ENCODE peak calls at places on chromosome 12, in four cellular contexts. Z, J, I and V are unnamed samples.

GRCh38 chr12:26100966-26101744 is 23.7 kb downstream of the BHLHE41 start:
- DNase-seq in I (no peak), J (no peak), Z (no peak), V (peak)

GRCh38 chr12:40648519-40648918 is 43.7 kb upstream of the CNTN1 start:
- DNase-seq in Z (no peak), I (no peak), J (no peak), V (no peak)

GRCh38 chr12:26281320-26281719 is 85.9 kb downstream of the SSPN start:
- DNase-seq in Z (no peak), J (no peak), I (no peak), V (no peak)

GRCh38 chr12:29110506-29111442 is 38.3 kb upstream of the FAR2 start:
- DNase-seq in J (no peak), I (no peak), Z (no peak), V (no peak)

GRCh38 chr12:132806857-132807256 is 21.8 kb downstream of the GOLGA3 start:
- DNase-seq in J (no peak), Z (no peak), I (no peak), V (no peak)

GRCh38 chr12:100332852-100333251 is 24.0 kb upstream of the SLC17A8 start:
- DNase-seq in Z (no peak), J (no peak), I (no peak), V (no peak)

GRCh38 chr12:132226604-132227003 is 82.3 kb downstream of the NOC4L start:
- DNase-seq in J (no peak), I (no peak), Z (no peak), V (no peak)

GRCh38 chr12:7542813-7543212 is 39.2 kb upstream of the CD163 start:
- DNase-seq in Z (no peak), J (no peak), I (no peak), V (no peak)

GRCh38 chr12:76449993-76450392 is 101.8 kb upstream of the BBS10 start:
- DNase-seq in I (no peak), J (no peak), Z (no peak), V (no peak)

GRCh38 chr12:118058227-118058626 is 2.8 kb downstream of the WSB2 start:
- DNase-seq in I (no peak), Z (no peak), J (no peak), V (no peak)

GRCh38 chr12:118053071-118053985 is 7.7 kb downstream of the WSB2 start:
- DNase-seq in J (peak), Z (no peak), I (no peak), V (no peak)

GRCh38 chr12:118055865-118056773 is 4.9 kb downstream of the WSB2 start:
- DNase-seq in Z (no peak), J (peak), I (no peak), V (peak)

GRCh38 chr12:118052324-118053070 is 8.5 kb downstream of the WSB2 start:
- DNase-seq in J (peak), Z (no peak), I (no peak), V (peak)

DNA sequence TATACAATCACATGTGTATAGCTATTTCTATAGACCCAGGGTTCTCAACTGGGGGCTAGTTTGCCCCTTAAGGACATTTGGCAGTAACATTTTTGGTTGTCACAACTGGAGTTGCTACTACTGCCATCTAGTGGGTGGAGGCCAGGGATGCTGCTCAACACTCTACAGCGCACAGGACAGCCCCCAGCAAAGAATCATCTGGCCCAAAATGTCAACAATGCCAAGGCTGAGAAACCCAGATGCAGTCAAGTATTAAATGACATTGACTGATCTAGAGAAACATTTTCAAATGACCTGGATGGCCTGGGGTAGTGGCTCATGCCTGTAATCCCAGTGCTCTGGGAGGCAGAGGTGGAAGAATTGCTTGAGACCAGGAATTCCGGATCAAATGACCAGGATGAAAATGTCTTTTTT is 5.8 kb downstream of the WSB2 start:
- DNase-seq in J (peak), I (peak), Z (peak), V (peak)
- TF ChIP-seq CTCF in J (peak), I (peak), Z (peak), V (no peak)

GRCh38 chr12:115672506-115673080 is 604.9 kb downstream of the MED13L start:
- DNase-seq in Z (no peak), I (no peak), J (no peak), V (no peak)
- TF ChIP-seq EP300 in Z (no peak), I (no peak), J (no peak), V (no peak)

DNA sequence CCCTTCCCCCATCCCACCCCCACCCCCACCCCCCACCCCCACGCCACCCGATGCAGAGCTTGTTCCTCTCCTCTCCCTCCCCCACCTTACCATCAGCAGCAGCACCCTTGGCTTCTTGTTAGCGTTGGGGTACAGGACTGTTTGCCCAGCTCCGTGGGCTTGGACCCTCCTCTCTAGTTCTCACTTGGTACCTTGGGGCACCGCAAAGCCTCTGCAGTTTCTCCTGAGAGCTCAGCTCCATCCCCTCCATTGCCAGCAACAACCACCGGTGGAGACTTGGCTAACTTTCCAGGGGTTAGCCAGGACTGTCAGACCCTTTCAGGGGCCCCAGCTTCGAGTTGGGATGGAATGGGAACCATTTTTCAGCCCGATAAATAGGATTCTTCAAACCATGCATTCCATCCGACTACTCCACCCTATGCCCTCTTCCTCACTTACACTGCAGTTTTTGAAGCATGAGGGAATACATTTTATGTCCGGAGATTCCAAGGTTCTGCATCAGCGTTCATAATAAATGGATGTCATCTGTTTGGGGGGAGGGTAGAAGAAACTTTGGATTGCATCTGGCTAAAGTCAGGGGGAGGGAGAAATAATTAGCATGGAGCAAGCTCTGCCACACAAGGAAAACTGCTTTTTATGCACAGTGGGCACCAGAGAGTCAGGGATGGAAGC is 1.1 kb downstream of the SCN8A start:
- DNase-seq in I (peak), J (no peak), Z (no peak), V (no peak)
- H3K4me3 ChIP-seq in I (peak), J (no peak), Z (no peak), V (no peak)

GRCh38 chr12:10623131-10623530 is 9.7 kb upstream of the MAGOHB start:
- DNase-seq in I (no peak), Z (no peak), J (no peak), V (no peak)
- TF ChIP-seq CTCF in I (no peak), Z (no peak), J (no peak), V (no peak)

GRCh38 chr12:102814691-102815367 is 102.2 kb downstream of the PAH start:
- DNase-seq in Z (no peak), J (no peak), I (no peak), V (no peak)
- TF ChIP-seq EP300 in Z (no peak), J (no peak), I (no peak), V (no peak)

GRCh38 chr12:121669525-121669908 is at the start of gene MORN3:
- DNase-seq in Z (no peak), J (no peak), I (no peak), V (no peak)

GRCh38 chr12:121676190-121676589 is 6.7 kb upstream of the MORN3 start:
- DNase-seq in J (no peak), Z (no peak), I (no peak), V (no peak)

GRCh38 chr12:121678305-121678704 is 8.9 kb upstream of the MORN3 start:
- DNase-seq in Z (no peak), J (no peak), I (no peak), V (no peak)

GRCh38 chr12:121668750-121669524 is 517 bp downstream of the MORN3 start:
- DNase-seq in I (peak), J (peak), Z (peak), V (peak)

DNA sequence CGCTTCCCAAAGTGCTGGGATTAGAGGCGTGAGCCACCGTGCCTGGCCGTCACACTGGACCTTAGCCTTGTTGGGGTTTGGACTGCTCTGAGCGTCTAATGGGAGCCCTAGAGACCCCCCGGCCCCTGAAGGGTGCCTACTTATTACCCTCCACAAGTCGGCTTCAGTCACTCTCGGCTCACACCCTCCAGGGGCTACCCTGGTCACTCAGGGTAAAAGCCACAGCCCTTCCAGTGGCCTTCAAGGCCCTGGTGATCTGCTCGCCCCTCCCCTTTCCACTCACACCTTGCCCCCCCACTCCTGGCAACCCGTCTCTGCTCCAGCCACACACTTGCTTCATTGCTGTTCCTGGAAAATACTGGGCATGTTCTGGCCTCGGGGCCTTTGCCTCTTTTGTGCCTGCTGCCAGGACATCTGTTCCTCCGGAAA is 3.6 kb upstream of the MORN3 start:
- DNase-seq in J (no peak), Z (peak), I (peak), V (peak)
- H3K4me3 ChIP-seq in J (peak), Z (no peak), I (no peak), V (peak)

DNA sequence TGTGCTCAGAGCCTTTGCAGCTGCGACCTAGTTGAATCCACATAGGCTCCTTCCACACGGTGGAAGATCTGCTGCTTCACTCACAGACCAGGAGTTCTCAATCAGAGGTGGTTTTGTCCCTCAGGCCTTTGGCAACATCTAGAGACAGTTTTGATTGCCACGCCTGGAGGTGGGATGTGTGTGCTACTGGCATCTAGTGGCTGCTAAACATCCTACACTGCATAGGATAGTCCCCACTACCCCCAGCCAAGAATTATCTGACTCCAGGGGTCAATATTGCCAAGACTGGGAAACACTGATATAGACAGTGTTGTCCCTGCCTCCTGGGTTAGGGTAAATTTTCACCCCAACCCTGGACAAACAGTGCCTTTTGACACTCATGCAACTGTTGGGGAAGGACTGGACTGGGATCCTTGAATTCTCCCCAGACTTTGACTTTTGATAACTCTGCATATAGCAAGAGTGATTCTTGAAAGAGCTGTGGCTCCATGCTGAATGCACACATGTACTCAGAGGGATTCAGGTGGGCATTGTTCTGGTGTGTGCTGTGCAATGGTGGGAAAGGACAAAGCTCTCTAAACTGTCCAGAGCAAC is 39.8 kb downstream of the BAZ2A start:
- DNase-seq in J (peak), Z (peak), I (peak), V (no peak)
- TF ChIP-seq CTCF in J (peak), Z (peak), I (peak), V (peak)

GRCh38 chr12:64476844-64477243 is 24.9 kb downstream of the TBK1 start:
- DNase-seq in Z (no peak), I (no peak), J (no peak), V (no peak)
- TF ChIP-seq EP300 in Z (no peak), I (no peak), J (no peak), V (no peak)

DNA sequence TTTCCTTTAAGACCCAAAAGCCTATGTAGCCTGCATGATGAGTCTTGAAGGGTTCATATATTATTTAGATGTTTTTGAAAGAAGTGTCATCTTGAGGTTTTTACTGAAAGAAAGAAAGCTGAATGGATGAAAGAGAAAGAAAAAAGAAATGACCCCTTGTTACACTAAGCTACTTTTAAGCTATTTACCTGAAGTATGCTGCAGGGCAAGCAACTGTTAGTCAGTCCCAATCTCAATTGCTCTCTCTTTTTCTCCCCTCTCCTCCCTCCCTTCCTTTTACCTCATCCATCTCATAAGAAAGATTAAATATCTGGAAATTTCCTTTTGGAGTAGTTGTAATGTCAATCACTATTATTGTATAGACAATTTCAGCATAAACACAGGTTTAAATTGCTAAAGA is 512.4 kb downstream of the TMTC2 start:
- DNase-seq in I (no peak), J (no peak), Z (no peak), V (no peak)
- H3K4me3 ChIP-seq in I (no peak), J (no peak), Z (no peak), V (no peak)

GRCh38 chr12:43114316-43114715 is 437.7 kb downstream of the ADAMTS20 start:
- DNase-seq in Z (no peak), J (no peak), I (no peak), V (no peak)

GRCh38 chr12:43111608-43112007 is 440.4 kb downstream of the ADAMTS20 start:
- DNase-seq in Z (no peak), J (no peak), I (no peak), V (no peak)

GRCh38 chr12:43112101-43112661 is 439.8 kb downstream of the ADAMTS20 start:
- DNase-seq in J (no peak), Z (no peak), I (peak), V (no peak)

GRCh38 chr12:43113616-43114015 is 438.4 kb downstream of the ADAMTS20 start:
- DNase-seq in I (no peak), Z (no peak), J (no peak), V (no peak)

DNA sequence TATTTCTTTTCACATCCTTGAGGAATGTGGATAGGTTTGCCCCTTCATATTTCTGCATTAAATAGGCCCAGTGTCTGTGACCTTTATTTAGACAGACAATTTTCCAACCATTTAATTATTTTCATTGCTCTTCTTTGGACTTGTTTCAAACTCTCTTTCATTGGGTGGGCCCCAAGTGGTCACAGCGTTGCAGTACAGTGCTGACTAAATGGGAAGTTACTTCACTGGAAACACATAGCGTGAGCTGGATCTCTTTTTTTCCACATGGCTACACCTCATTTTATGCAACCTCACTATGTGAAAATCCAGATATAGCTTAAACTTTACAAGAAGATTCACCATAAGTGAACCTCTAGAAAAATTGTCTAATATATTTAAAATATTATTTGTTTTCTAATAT is 438.9 kb downstream of the ADAMTS20 start:
- DNase-seq in J (no peak), I (peak), Z (no peak), V (no peak)
- TF ChIP-seq CTCF in J (no peak), I (no peak), Z (no peak), V (no peak)